ENCODE peak calls at places on chromosomes 6 and 20, in four cellular contexts. One of them, this sample, is unnamed.

GRCh38 chr20:63274381-63275228 is 2.0 kb downstream of the ARFGAP1 start:
- DNase-seq in heart right ventricle: no peak
- DNase-seq in hepatocyte: no peak
- DNase-seq in HAP-1: no peak
- DNase-seq in this sample: no peak

GRCh38 chr6:11710221-11710836 is 68.3 kb downstream of the ADTRP start:
- DNase-seq in heart right ventricle: no peak
- DNase-seq in hepatocyte: no peak
- DNase-seq in HAP-1: no peak
- DNase-seq in this sample: no peak

GRCh38 chr6:32108094-32108627 is 977 bp downstream of the TNXB start:
- DNase-seq in heart right ventricle: peak; percentile 72
- DNase-seq in hepatocyte: peak; percentile 63
- DNase-seq in HAP-1: no peak
- DNase-seq in this sample: no peak

GRCh38 chr20:62688855-62689460 is 19.7 kb upstream of the NTSR1 start:
- DNase-seq in heart right ventricle: no peak
- DNase-seq in hepatocyte: no peak
- DNase-seq in HAP-1: no peak
- DNase-seq in this sample: no peak

GRCh38 chr20:40493071-40493470 is 196.0 kb downstream of the MAFB start:
- DNase-seq in heart right ventricle: peak; percentile 42
- DNase-seq in hepatocyte: peak; percentile 30
- DNase-seq in HAP-1: no peak
- DNase-seq in this sample: peak; percentile 24

GRCh38 chr6:41013473-41014153 is 25.4 kb downstream of the UNC5CL start:
- DNase-seq in heart right ventricle: no peak
- DNase-seq in hepatocyte: no peak
- DNase-seq in HAP-1: no peak
- DNase-seq in this sample: no peak

GRCh38 chr6:1598886-1599285 is 10.8 kb upstream of the FOXC1 start:
- DNase-seq in heart right ventricle: no peak
- DNase-seq in hepatocyte: no peak
- DNase-seq in HAP-1: no peak
- DNase-seq in this sample: no peak

GRCh38 chr6:168180548-168181011 is 101.6 kb upstream of the FRMD1 start:
- DNase-seq in heart right ventricle: no peak
- DNase-seq in hepatocyte: no peak
- DNase-seq in HAP-1: no peak
- DNase-seq in this sample: no peak

GRCh38 chr20:22426772-22427171 is 157.6 kb downstream of the FOXA2 start:
- DNase-seq in heart right ventricle: no peak
- DNase-seq in hepatocyte: no peak
- DNase-seq in HAP-1: no peak
- DNase-seq in this sample: no peak

GRCh38 chr6:15945593-15946159 is 183.2 kb upstream of the MYLIP start:
- DNase-seq in heart right ventricle: no peak
- DNase-seq in hepatocyte: no peak
- DNase-seq in HAP-1: no peak
- DNase-seq in this sample: no peak

GRCh38 chr20:44572551-44573500 is 9.6 kb upstream of the PKIG start:
- DNase-seq in heart right ventricle: peak; percentile 53
- DNase-seq in hepatocyte: peak; percentile 72
- DNase-seq in HAP-1: no peak
- DNase-seq in this sample: no peak

GRCh38 chr6:18609715-18610114 is 222.6 kb downstream of the RNF144B start:
- DNase-seq in heart right ventricle: no peak
- DNase-seq in hepatocyte: no peak
- DNase-seq in HAP-1: no peak
- DNase-seq in this sample: no peak

GRCh38 chr6:130781557-130781956 is 45.6 kb upstream of the SMLR1 start:
- DNase-seq in heart right ventricle: no peak
- DNase-seq in hepatocyte: no peak
- DNase-seq in HAP-1: no peak
- DNase-seq in this sample: no peak
- H3K36me3 ChIP-seq in heart right ventricle: no peaks in the 10 kb centered on the region
- H3K36me3 ChIP-seq in hepatocyte: no peaks in the 10 kb centered on the region
- H3K36me3 ChIP-seq in HAP-1: no peaks in the 10 kb centered on the region
- H3K36me3 ChIP-seq in this sample: no peaks in the 10 kb centered on the region

GRCh38 chr20:34581341-34582189 is 23.0 kb downstream of the MAP1LC3A start:
- DNase-seq in heart right ventricle: no peak
- DNase-seq in hepatocyte: peak; percentile 49
- DNase-seq in HAP-1: no peak
- DNase-seq in this sample: no peak

GRCh38 chr20:34579191-34579661 is 20.7 kb downstream of the MAP1LC3A start:
- DNase-seq in heart right ventricle: peak; percentile 56
- DNase-seq in hepatocyte: peak; percentile 83
- DNase-seq in HAP-1: no peak
- DNase-seq in this sample: peak; percentile 85

GRCh38 chr20:34582221-34582620 is 23.7 kb downstream of the MAP1LC3A start:
- DNase-seq in heart right ventricle: no peak
- DNase-seq in hepatocyte: no peak
- DNase-seq in HAP-1: no peak
- DNase-seq in this sample: no peak

GRCh38 chr20:34579936-34580587 is 21.5 kb downstream of the MAP1LC3A start:
- DNase-seq in heart right ventricle: no peak
- DNase-seq in hepatocyte: no peak
- DNase-seq in HAP-1: no peak
- DNase-seq in this sample: peak; percentile 77

GRCh38 chr20:34580588-34580940 is 22.0 kb downstream of the MAP1LC3A start:
- DNase-seq in heart right ventricle: no peak
- DNase-seq in hepatocyte: no peak
- DNase-seq in HAP-1: no peak
- DNase-seq in this sample: no peak
- H3K36me3 ChIP-seq in heart right ventricle: peaks cover 49% of the 10 kb centered on the region
- H3K36me3 ChIP-seq in hepatocyte: no peaks in the 10 kb centered on the region
- H3K36me3 ChIP-seq in HAP-1: no peaks in the 10 kb centered on the region
- H3K36me3 ChIP-seq in this sample: no peaks in the 10 kb centered on the region

DNA sequence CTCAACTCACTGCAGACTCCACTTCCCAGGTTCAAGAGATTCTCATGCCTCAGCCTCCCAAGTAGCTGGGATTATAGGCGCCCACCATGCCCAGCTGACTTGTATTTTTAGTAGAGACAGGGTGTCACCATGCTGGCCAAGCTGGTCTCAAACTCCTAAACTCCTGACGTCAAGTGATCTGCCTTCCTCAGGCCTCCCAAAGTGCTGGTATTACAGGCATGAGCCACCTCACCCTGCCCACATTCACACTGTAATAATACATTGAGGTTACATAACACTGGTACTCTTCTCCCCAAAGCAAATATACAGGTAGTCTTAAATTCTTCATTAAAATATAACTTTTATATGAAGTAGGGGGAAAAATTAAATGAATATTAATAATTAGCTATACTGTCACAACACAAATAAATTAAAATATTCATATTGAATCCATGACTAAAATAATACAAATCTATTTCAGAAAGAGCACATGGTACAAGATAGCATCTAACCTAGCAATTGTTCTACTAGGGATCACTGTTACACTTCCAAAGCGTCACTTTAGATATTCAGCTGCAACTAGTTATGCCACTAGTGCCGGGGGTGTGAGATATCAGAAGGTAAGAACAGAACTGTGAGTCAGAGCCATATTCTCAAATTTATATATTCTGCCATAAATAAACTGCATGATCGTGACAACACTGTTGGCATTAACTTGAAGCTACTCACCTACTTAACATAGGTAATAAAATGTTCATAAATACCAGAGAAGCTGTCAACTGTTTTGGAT is 169.1 kb upstream of the SHLD1 start:
- DNase-seq in heart right ventricle: no peak
- DNase-seq in hepatocyte: no peak
- DNase-seq in HAP-1: no peak
- DNase-seq in this sample: no peak
- H3K36me3 ChIP-seq in heart right ventricle: peaks cover 94% of the 10 kb centered on the region
- H3K36me3 ChIP-seq in hepatocyte: peaks cover 9% of the 10 kb centered on the region
- H3K36me3 ChIP-seq in HAP-1: peaks cover 43% of the 10 kb centered on the region
- H3K36me3 ChIP-seq in this sample: peaks cover 6% of the 10 kb centered on the region

DNA sequence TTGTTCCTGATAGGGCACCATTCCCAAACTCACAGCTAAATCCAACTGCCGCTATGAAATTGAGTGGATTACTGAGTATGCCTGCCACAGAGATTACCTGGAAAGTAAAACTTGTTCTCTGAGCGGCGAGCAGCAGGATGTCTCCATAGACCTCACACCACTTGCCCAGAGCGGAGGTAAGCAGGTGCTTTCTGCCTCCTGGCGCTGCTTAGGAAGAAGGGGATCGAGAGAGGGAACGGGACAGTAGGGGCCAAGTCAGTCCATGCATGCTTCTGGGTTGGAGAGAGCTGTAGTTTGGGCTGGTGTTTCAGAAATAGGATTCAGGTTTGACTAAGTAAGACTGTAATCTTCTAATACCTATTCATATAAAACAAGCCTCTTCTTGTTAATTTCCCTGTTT is 63.7 kb downstream of the IGF2R start:
- DNase-seq in heart right ventricle: no peak
- DNase-seq in hepatocyte: no peak
- DNase-seq in HAP-1: no peak
- DNase-seq in this sample: no peak
- H3K36me3 ChIP-seq in heart right ventricle: peaks cover 72% of the 10 kb centered on the region
- H3K36me3 ChIP-seq in hepatocyte: no peaks in the 10 kb centered on the region
- H3K36me3 ChIP-seq in HAP-1: peaks cover 34% of the 10 kb centered on the region
- H3K36me3 ChIP-seq in this sample: peaks cover 16% of the 10 kb centered on the region

GRCh38 chr20:18543932-18544331 is 23.3 kb upstream of the SMIM26 start:
- DNase-seq in heart right ventricle: peak; percentile 18
- DNase-seq in hepatocyte: no peak
- DNase-seq in HAP-1: no peak
- DNase-seq in this sample: no peak
- H3K36me3 ChIP-seq in heart right ventricle: peaks cover 98% of the 10 kb centered on the region
- H3K36me3 ChIP-seq in hepatocyte: no peaks in the 10 kb centered on the region
- H3K36me3 ChIP-seq in HAP-1: peaks cover 62% of the 10 kb centered on the region
- H3K36me3 ChIP-seq in this sample: no peaks in the 10 kb centered on the region

GRCh38 chr20:434221-434620 is 26.1 kb downstream of the RBCK1 start:
- DNase-seq in heart right ventricle: no peak
- DNase-seq in hepatocyte: no peak
- DNase-seq in HAP-1: peak; percentile 97
- DNase-seq in this sample: no peak

GRCh38 chr20:435558-435957 is 26.8 kb downstream of the TBC1D20 start:
- DNase-seq in heart right ventricle: no peak
- DNase-seq in hepatocyte: no peak
- DNase-seq in HAP-1: no peak
- DNase-seq in this sample: no peak

GRCh38 chr20:437787-438486 is 24.4 kb downstream of the TBC1D20 start:
- DNase-seq in heart right ventricle: no peak
- DNase-seq in hepatocyte: no peak
- DNase-seq in HAP-1: no peak
- DNase-seq in this sample: no peak

GRCh38 chr20:434661-435419 is 26.7 kb downstream of the RBCK1 start:
- DNase-seq in heart right ventricle: no peak
- DNase-seq in hepatocyte: no peak
- DNase-seq in HAP-1: no peak
- DNase-seq in this sample: no peak

GRCh38 chr20:436476-436875 is 25.9 kb downstream of the TBC1D20 start:
- DNase-seq in heart right ventricle: no peak
- DNase-seq in hepatocyte: no peak
- DNase-seq in HAP-1: no peak
- DNase-seq in this sample: no peak
- H3K36me3 ChIP-seq in heart right ventricle: peaks cover 92% of the 10 kb centered on the region
- H3K36me3 ChIP-seq in hepatocyte: no peaks in the 10 kb centered on the region
- H3K36me3 ChIP-seq in HAP-1: peaks cover 68% of the 10 kb centered on the region
- H3K36me3 ChIP-seq in this sample: peaks cover 10% of the 10 kb centered on the region

DNA sequence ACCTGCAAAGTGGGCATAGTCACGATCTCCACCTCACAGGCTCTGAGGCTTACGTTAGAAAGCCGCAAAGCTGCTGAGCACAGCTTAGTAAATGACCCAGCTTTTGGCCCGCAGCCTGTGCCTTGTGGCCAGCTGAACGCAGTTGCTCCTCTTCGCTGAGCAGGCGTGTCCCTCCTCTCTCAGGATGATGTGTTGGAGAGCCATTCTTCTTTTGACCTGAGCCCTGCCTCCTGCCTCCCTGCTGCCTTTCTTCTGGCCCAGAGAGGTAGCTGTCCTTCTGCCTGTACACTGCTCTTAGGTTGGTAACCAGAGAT is 47.6 kb upstream of the MYL9 start:
- DNase-seq in heart right ventricle: peak; percentile 73
- DNase-seq in hepatocyte: no peak
- DNase-seq in HAP-1: no peak
- DNase-seq in this sample: peak; percentile 70
- H3K36me3 ChIP-seq in heart right ventricle: peaks cover 45% of the 10 kb centered on the region
- H3K36me3 ChIP-seq in hepatocyte: no peaks in the 10 kb centered on the region
- H3K36me3 ChIP-seq in HAP-1: peaks cover 9% of the 10 kb centered on the region
- H3K36me3 ChIP-seq in this sample: peaks cover 4% of the 10 kb centered on the region

GRCh38 chr6:110216140-110216539 is 35.9 kb downstream of the CDC40 start:
- DNase-seq in heart right ventricle: no peak
- DNase-seq in hepatocyte: no peak
- DNase-seq in HAP-1: no peak
- DNase-seq in this sample: no peak
- H3K36me3 ChIP-seq in heart right ventricle: peaks cover 100% of the 10 kb centered on the region
- H3K36me3 ChIP-seq in hepatocyte: no peaks in the 10 kb centered on the region
- H3K36me3 ChIP-seq in HAP-1: peaks cover 45% of the 10 kb centered on the region
- H3K36me3 ChIP-seq in this sample: no peaks in the 10 kb centered on the region

DNA sequence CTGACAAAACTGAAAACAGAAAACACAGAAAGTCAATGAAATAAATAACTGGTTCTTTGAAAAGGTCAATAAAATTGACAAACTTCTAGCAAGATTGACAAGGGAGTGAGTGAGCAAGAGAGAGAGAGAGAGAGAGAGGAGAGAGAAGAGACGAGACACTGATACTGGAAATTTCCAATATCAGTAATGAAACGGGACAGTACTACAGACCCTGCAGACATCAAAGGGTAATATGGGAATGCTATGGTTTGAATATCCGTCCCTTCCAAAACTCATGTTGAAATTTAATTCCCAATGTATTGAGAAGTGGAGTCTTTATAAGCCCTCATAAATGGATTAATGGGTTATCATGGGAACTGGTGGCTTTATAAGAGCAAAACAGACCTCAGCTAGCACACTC is 3.8 kb downstream of the TTI1 start:
- DNase-seq in heart right ventricle: no peak
- DNase-seq in hepatocyte: no peak
- DNase-seq in HAP-1: no peak
- DNase-seq in this sample: no peak
- H3K36me3 ChIP-seq in heart right ventricle: no peaks in the 10 kb centered on the region
- H3K36me3 ChIP-seq in hepatocyte: no peaks in the 10 kb centered on the region
- H3K36me3 ChIP-seq in HAP-1: no peaks in the 10 kb centered on the region
- H3K36me3 ChIP-seq in this sample: no peaks in the 10 kb centered on the region